ENCODE peak calls at places on chromosome 10, in five cellular contexts. W is right atrium auricular region, I is neural crest cell, J is A673, F is RWPE1. X is an unnamed sample.
A peak's percentile ranks its signal among the peaks of the same experiment; 100 is the strongest.

GRCh38 chr10:43453266-43453831 is 16.4 kb downstream of the ZNF487 start:
- DNase-seq in W (no peak), I (no peak), J (no peak), F (no peak), X (no peak)

GRCh38 chr10:89745903-89746302 is 44.5 kb downstream of the KIF20B start:
- DNase-seq in W (no peak), I (no peak), J (no peak), F (no peak), X (no peak)

GRCh38 chr10:98684019-98684899 is 237.5 kb upstream of the HPS1 start:
- DNase-seq in W (no peak), I (no peak), J (no peak), F (no peak), X (no peak)

GRCh38 chr10:60943372-60944158 is 420 bp downstream of the RHOBTB1 start:
- DNase-seq in W (peak; percentile 75), I (peak; percentile 56), J (peak; percentile 69), F (peak; percentile 14), X (peak; percentile 48)

GRCh38 chr10:28883741-28884443 is 206.6 kb downstream of the BAMBI start:
- DNase-seq in W (no peak), I (no peak), J (no peak), F (no peak), X (no peak)

GRCh38 chr10:124595143-124595883 is 133.7 kb downstream of the LHPP start:
- DNase-seq in W (no peak), I (no peak), J (no peak), F (no peak), X (no peak)

GRCh38 chr10:70458329-70459060 is 17.0 kb upstream of the NODAL start:
- DNase-seq in W (peak; percentile 86), I (peak; percentile 36), J (peak; percentile 39), F (peak; percentile 75), X (peak; percentile 39)

GRCh38 chr10:79181680-79182079 is 112.9 kb downstream of the ZMIZ1 start:
- DNase-seq in W (no peak), I (no peak), J (no peak), F (no peak), X (no peak)

GRCh38 chr10:47195274-47195885 is 104.6 kb upstream of the GDF10 start:
- DNase-seq in W (peak; percentile 26), I (no peak), J (no peak), F (no peak), X (no peak)

GRCh38 chr10:130575756-130576285 is 439.6 kb downstream of the GLRX3 start:
- DNase-seq in W (no peak), I (no peak), J (no peak), F (no peak), X (no peak)

GRCh38 chr10:267705-268104 is 132.4 kb downstream of the ZMYND11 start:
- DNase-seq in W (no peak), I (no peak), J (no peak), F (no peak), X (no peak)

GRCh38 chr10:100817268-100817839 is 72.0 kb downstream of the PAX2 start:
- DNase-seq in W (no peak), I (no peak), J (no peak), F (no peak), X (no peak)

GRCh38 chr10:97585439-97585811 is 1.2 kb downstream of the HOGA1 start:
- DNase-seq in W (no peak), I (no peak), J (no peak), F (no peak), X (no peak)

GRCh38 chr10:23418051-23418681 is 20.7 kb upstream of the OTUD1 start:
- DNase-seq in W (no peak), I (no peak), J (no peak), F (no peak), X (no peak)

GRCh38 chr10:125002423-125003145 is 60.7 kb downstream of the ZRANB1 start:
- DNase-seq in W (peak; percentile 58), I (no peak), J (no peak), F (no peak), X (no peak)

GRCh38 chr10:89916481-89916880 is 215.1 kb downstream of the KIF20B start:
- DNase-seq in W (no peak), I (no peak), J (no peak), F (peak; percentile 42), X (no peak)

GRCh38 chr10:65518379-65518778 is 1407.5 kb upstream of the LRRTM3 start:
- DNase-seq in W (no peak), I (no peak), J (no peak), F (no peak), X (no peak)

GRCh38 chr10:125217986-125218675 is 57.8 kb upstream of the CTBP2 start:
- DNase-seq in W (no peak), I (no peak), J (no peak), F (peak; percentile 88), X (no peak)

GRCh38 chr10:5596611-5597341 is 69.6 kb downstream of the ASB13 start:
- DNase-seq in W (no peak), I (no peak), J (no peak), F (no peak), X (no peak)

GRCh38 chr10:86267286-86268195 is 99.1 kb downstream of the GRID1 start:
- DNase-seq in W (no peak), I (no peak), J (no peak), F (no peak), X (peak; percentile 3)

DNA sequence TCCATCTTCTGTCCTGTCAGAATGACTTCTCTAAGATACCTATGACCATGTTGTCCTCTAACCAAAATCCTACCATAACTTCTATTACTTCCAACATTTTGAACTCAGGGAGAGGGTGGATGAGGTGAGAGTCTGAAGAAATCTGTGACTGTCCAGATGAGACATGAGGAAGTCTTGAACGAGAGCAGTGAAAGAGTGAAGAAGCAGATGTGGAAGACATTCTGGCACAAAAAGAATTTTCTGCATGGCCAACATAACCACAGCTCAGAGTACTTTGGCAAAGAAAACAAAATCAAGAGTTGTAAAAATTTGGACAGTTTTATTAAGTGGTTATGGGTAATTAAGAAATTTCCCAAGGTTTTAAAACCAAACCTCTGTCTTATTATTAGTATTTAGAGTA is 141.6 kb downstream of the CPEB3 start:
- DNase-seq in W (no peak), I (no peak), J (no peak), F (no peak), X (no peak)
- TF ChIP-seq CTCF in W (no peak), I (no peak), J (no peak), F (no peak), X (no peak)

DNA sequence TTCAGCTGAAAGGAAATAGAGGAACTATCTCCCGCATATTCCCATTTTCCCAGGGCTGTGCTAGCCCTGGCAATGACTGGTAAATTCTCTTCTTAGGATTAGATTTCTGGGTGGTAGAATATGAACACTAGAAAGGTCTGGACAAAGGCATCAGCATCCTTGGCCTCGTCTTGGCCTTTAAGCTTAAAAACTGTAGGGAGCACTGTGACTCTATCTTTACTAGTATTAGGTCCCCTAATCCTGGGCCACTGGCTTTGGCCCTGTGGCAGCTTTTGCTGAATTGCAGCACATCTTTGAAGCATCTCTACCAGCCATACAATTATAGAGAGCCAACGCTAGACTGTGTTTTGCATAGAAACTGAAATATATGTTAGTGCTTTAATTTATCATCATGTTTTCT is 41.5 kb upstream of the EBLN1 start:
- DNase-seq in W (no peak), I (no peak), J (no peak), F (no peak), X (no peak)
- TF ChIP-seq CTCF in W (no peak), I (peak; percentile 15), J (no peak), F (no peak), X (no peak)

GRCh38 chr10:87622290-87623004 is 37.2 kb upstream of the PAPSS2 start:
- DNase-seq in W (no peak), I (no peak), J (peak; percentile 11), F (no peak), X (no peak)
- TF ChIP-seq CTCF in W (no peak), I (no peak), J (peak; percentile 11), F (no peak), X (peak; percentile 7)

GRCh38 chr10:68981074-68981473 is 7.5 kb upstream of the KIFBP start:
- DNase-seq in W (no peak), I (no peak), J (peak; percentile 27), F (no peak), X (no peak)
- TF ChIP-seq CTCF in W (peak; percentile 15), I (peak; percentile 55), J (peak; percentile 33), F (peak; percentile 16), X (peak; percentile 50)

GRCh38 chr10:55989188-55989587 is 371.9 kb downstream of the ZWINT start:
- DNase-seq in W (no peak), I (no peak), J (no peak), F (no peak), X (no peak)
- TF ChIP-seq CTCF in W (no peak), I (peak; percentile 46), J (no peak), F (peak; percentile 7), X (peak; percentile 18)

DNA sequence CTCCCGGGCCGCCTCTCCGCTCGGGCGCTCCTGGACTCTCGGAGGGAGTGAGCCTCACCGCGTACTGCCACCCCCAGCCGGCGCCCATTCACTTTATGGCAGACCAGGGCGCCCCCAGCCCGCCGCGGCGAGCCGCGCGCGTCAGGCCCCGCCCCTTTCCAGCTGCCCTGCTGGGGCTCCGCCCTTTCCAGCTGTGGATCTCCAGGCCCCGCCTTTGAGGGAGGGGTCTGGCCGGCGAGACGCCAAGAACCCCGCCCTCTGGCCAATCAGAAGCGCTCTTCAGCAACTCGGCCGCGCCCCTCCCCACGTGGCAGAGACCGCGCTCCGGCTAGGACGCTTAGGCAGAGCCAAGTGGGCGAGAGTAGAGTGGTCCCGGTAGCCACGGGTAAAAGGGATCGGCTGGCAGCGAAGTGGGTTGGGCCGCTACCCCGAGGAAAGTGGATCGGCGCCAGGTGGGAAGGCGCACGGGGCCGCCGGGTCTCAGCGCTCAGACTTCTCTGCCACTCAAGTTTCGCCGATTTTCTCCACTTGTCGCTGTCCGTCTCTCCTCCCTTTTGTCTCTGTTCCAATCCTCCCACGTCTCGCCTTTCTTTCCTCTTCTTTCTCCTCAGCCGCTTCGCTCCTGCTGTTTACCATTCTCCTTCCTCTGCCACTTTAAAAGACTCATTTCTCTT is at the start of gene PITX3:
- DNase-seq in W (peak; percentile 93), I (peak; percentile 90), J (peak; percentile 95), F (peak; percentile 98), X (peak; percentile 83)
- TF ChIP-seq CTCF in W (peak; percentile 27), I (no peak), J (no peak), F (no peak), X (no peak)